ENCODE peak calls at places on chromosomes 11 and 22, in seven cellular contexts. L, J, E, Z, V, W and N are unnamed samples.

GRCh38 chr11:76131585-76131984 is 74.7 kb downstream of the WNT11 start:
- DNase-seq in E (no peak), J (no peak), L (no peak), W (no peak), V (peak), Z (no peak), N (no peak)

GRCh38 chr22:46036558-46037408 is 59.8 kb upstream of the WNT7B start:
- DNase-seq in Z (no peak), L (no peak), W (peak), E (no peak), V (peak), J (no peak), N (peak)

GRCh38 chr11:12270215-12270797 is 107.1 kb upstream of the PARVA start:
- DNase-seq in L (no peak), E (no peak), Z (no peak), W (no peak), V (no peak), J (no peak), N (no peak)

GRCh38 chr22:24141586-24141985 is 39.7 kb upstream of the SUSD2 start:
- DNase-seq in J (no peak), W (no peak), Z (no peak), L (peak), V (no peak), E (no peak), N (peak)

GRCh38 chr11:14213006-14213405 is 146.0 kb downstream of the RRAS2 start:
- DNase-seq in W (no peak), E (no peak), Z (no peak), V (no peak), L (no peak), J (no peak), N (no peak)

GRCh38 chr11:74322667-74323066 is 11.2 kb upstream of the P4HA3 start:
- DNase-seq in V (no peak), J (no peak), Z (no peak), L (peak), E (no peak), W (no peak), N (no peak)

GRCh38 chr22:37896181-37896592 is 9.9 kb upstream of the MICALL1 start:
- DNase-seq in L (peak), J (no peak), V (peak), E (no peak), W (peak), Z (peak), N (peak)

GRCh38 chr11:123653997-123654565 is 343 bp downstream of the SCN3B start:
- DNase-seq in L (peak), V (no peak), W (peak), J (peak), Z (peak), E (peak), N (peak)

GRCh38 chr11:6498121-6498520 is 1.0 kb downstream of the DNHD1 start:
- DNase-seq in J (no peak), L (peak), V (no peak), W (no peak), E (no peak), Z (no peak), N (no peak)

GRCh38 chr22:32023251-32023827 is 19.7 kb upstream of the SLC5A1 start:
- DNase-seq in J (no peak), W (no peak), V (peak), L (no peak), E (no peak), Z (no peak), N (no peak)

GRCh38 chr22:34781676-34782075 is 284.3 kb upstream of the ISX start:
- DNase-seq in L (no peak), E (no peak), V (no peak), Z (no peak), W (no peak), J (no peak), N (no peak)

GRCh38 chr11:11786771-11787170 is 55.0 kb upstream of the USP47 start:
- DNase-seq in J (no peak), L (peak), Z (no peak), V (peak), E (no peak), W (no peak), N (peak)

GRCh38 chr22:24994070-24994763 is 41.7 kb downstream of the KIAA1671 start:
- DNase-seq in V (peak), J (no peak), E (no peak), L (no peak), Z (peak), W (peak), N (peak)

DNA sequence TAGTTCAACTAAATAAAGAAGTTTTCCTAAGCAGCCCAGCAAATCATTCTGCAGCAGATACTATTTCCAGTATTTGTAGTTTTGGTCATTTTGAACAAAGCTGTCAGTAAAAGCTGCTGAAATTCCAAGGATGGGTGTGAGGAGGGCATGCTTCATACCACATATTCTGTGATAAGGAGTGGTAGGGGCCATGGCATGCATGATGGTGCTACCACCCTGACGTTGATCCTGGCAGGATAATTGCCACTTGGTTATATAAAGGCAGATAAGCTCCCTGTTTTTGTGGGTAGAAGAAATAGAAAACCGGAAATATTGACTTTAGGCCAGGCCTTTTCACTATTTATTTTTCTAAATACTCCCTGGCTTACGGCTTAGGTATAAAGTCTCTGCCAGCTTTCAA is 33.1 kb upstream of the L3MBTL2 start:
- DNase-seq in J (no peak), L (no peak), W (no peak), E (no peak), Z (no peak), V (no peak), N (no peak)
- H3K23ac ChIP-seq in J (no peak), L (no peak), W (no peak), E (no peak), Z (no peak), V (no peak), N (no peak)

GRCh38 chr11:64539711-64540420 is 51.2 kb upstream of the SLC22A12 start:
- DNase-seq in J (no peak), Z (no peak), V (peak), W (peak), E (no peak), L (no peak), N (no peak)

GRCh38 chr11:64538501-64538951 is 52.5 kb upstream of the SLC22A12 start:
- DNase-seq in Z (no peak), V (no peak), J (no peak), E (no peak), W (peak), L (no peak), N (no peak)

GRCh38 chr11:64541131-64541530 is 49.9 kb upstream of the SLC22A12 start:
- DNase-seq in W (no peak), E (no peak), V (no peak), J (no peak), Z (no peak), L (no peak), N (no peak)

GRCh38 chr11:64539239-64539638 is 51.8 kb upstream of the SLC22A12 start:
- DNase-seq in J (no peak), V (no peak), L (no peak), E (no peak), Z (no peak), W (no peak), N (no peak)

GRCh38 chr11:64540426-64540825 is 50.6 kb upstream of the SLC22A12 start:
- DNase-seq in V (no peak), L (no peak), W (no peak), J (no peak), Z (no peak), E (no peak), N (no peak)
- H3K23ac ChIP-seq in V (no peak), L (no peak), W (no peak), J (no peak), Z (no peak), E (no peak), N (no peak)

GRCh38 chr11:110728883-110729282 is 16.6 kb upstream of the ARHGAP20 start:
- DNase-seq in V (no peak), E (no peak), J (no peak), W (no peak), Z (no peak), L (peak), N (no peak)
- H3K23ac ChIP-seq in V (no peak), E (no peak), J (no peak), W (no peak), Z (no peak), L (no peak), N (no peak)

GRCh38 chr11:111631034-111631665 is 28.9 kb downstream of the SIK2 start:
- DNase-seq in L (peak), W (no peak), J (no peak), V (no peak), E (no peak), Z (no peak), N (no peak)
- H3K23ac ChIP-seq in L (peak), W (no peak), J (no peak), V (no peak), E (no peak), Z (no peak), N (no peak)

DNA sequence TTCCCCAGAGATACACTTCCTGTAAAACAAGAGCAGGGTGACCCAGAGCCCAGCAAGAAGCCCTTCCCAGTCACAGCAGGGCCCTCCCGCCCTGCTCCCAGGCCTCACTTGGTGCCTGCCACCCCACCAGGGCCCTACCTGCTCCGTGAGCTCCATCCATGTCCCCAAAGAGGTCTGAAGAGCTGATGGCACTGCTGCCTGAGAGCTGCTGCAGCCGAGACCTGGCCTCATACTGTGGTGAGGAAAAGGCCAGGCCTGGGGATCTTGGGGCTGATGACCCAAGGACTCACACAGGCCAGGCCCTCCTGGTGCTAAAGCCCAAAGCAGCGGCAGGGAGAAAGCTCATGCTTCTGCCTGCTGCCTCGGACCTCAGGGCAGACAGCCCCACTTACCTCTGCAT is 10.3 kb downstream of the ARFGAP2 start:
- DNase-seq in W (no peak), Z (no peak), J (no peak), E (no peak), V (no peak), L (no peak), N (no peak)
- H3K23ac ChIP-seq in W (no peak), Z (no peak), J (peak), E (no peak), V (no peak), L (no peak), N (no peak)

DNA sequence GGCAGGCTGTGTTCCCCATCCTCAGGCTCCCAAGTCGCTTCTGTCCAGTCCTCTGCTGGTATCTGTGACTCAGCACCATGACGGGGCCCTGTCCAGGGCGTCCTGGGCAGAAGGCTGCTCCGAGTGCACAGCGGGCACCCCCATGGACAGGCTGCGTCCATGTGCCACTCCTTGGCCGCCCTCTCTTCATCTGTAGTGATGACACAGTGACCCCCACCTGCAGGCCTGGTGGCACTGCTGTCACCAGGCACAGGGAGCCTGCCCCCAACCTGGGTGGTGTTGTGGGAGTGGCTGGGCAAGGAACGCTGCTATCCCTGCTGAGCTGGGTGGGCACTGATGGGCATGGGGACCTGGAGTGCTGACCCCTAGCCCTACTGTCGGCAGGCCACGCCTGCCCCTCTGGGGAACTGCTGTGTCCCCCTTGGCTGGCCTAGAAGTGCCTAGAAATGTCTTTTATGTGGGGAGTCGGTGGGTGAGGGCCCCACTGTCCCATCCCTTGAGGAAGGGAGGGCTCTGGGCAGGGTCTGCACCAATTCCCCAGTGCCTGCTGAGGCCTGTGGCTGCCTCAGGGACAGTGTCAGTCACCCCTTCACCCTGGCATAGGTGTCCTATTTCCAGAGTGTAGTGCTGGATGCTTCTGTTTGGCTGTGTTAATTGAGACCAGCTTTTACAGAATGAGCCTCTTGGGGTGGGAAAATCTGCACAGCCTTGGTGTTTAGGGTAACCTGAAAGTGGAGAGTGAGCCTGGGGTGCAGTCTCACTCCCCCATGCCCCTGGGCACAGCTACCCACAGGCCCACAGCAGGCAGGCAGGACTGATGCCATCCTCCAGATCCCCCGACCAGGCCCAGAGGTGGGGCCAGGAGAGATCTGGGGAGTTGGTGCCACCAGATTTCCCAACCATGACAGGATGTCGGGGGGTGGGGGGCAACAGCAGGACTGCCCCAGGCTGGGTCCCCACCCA is 34.5 kb downstream of the RTN4R start:
- DNase-seq in W (no peak), J (no peak), E (no peak), V (no peak), Z (no peak), L (no peak), N (no peak)
- H3K23ac ChIP-seq in W (no peak), J (peak), E (no peak), V (no peak), Z (no peak), L (no peak), N (no peak)

DNA sequence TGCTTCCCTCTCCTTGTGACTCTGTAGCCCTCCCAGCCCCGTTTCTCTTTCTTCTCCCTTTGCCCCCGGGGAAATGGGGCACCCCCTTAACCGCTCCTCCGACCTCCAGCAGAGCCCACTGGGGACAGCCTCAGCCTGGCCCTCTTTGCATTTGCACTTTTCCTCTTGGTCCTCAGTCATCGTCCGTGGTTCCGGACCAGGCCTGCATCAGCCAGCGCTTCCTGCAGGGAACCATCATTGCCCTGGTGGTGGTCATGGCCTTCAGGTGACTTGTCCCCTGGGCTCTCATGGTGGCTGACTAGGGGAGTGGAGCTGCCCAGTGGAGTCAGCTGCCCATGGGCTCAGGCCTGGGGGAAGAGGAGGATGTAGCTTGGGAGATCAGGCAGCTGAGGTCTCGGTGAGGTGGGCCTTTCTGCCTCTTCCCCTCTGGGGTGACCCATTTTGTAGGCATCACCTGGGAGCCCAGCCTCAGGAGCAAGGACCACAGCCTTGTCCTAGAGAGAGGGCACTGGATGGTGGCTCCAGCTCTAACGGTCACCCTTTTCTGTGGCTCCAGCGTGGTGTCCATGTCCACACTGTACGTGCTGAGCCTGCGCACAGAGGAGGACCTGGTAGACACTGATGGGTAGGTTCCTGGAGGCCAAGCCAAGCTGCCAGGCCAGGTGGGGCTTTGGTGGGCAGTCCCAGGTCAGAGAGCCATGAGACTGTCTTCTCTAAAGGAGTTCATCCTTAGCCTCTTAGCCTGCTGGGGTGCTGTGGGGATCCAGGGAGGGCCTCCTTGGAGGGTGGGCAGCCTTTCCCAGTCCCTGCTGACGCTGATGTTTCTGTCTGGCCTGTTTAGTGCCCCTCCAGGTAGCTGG is 12.5 kb downstream of the TMEM258 start:
- DNase-seq in E (no peak), V (no peak), Z (no peak), L (no peak), J (no peak), W (no peak), N (no peak)
- H3K23ac ChIP-seq in E (no peak), V (no peak), Z (no peak), L (no peak), J (no peak), W (no peak), N (no peak)